ENCODE peak calls at places on chromosomes 2 and 18, in eight cellular contexts. C, I, Q, S, D, V, O and A are unnamed samples.

GRCh38 chr18:55249572-55249971 is 290.3 kb upstream of the CCDC68 start:
- DNase-seq in C (no peak), I (no peak), Q (no peak), S (no peak), D (peak), V (no peak), O (no peak), A (no peak)

GRCh38 chr2:184611221-184612085 is 13.1 kb downstream of the ZNF804A start:
- DNase-seq in C (peak), I (no peak), Q (no peak), S (peak), D (no peak), V (no peak), O (no peak), A (no peak)

GRCh38 chr18:50970006-50970405 is 2.2 kb downstream of the ELAC1 start:
- DNase-seq in C (no peak), I (no peak), Q (no peak), S (no peak), D (no peak), V (no peak), O (no peak), A (no peak)

GRCh38 chr2:95007822-95008221 is 17.7 kb upstream of the MAL start:
- DNase-seq in C (no peak), I (no peak), Q (no peak), S (no peak), D (no peak), V (no peak), O (no peak), A (no peak)

GRCh38 chr18:7784171-7784570 is 217.1 kb downstream of the PTPRM start:
- DNase-seq in C (no peak), I (no peak), Q (no peak), S (no peak), D (no peak), V (peak), O (no peak), A (no peak)

GRCh38 chr18:61543518-61543917 is 210.3 kb downstream of the CDH20 start:
- DNase-seq in C (no peak), I (no peak), Q (no peak), S (no peak), D (no peak), V (no peak), O (no peak), A (no peak)

GRCh38 chr2:120875431-120875830 is 139.8 kb downstream of the GLI2 start:
- DNase-seq in C (no peak), I (no peak), Q (no peak), S (no peak), D (no peak), V (no peak), O (no peak), A (peak)

GRCh38 chr18:70420151-70420898 is 131.5 kb downstream of the SOCS6 start:
- DNase-seq in C (peak), I (no peak), Q (no peak), S (peak), D (no peak), V (no peak), O (no peak), A (peak)

GRCh38 chr18:40851014-40851429 is 1104.0 kb upstream of the PIK3C3 start:
- DNase-seq in C (peak), I (no peak), Q (no peak), S (peak), D (no peak), V (no peak), O (no peak), A (no peak)

GRCh38 chr2:105450495-105450894 is 51.6 kb upstream of the FHL2 start:
- DNase-seq in C (no peak), I (no peak), Q (no peak), S (no peak), D (no peak), V (no peak), O (no peak), A (no peak)

GRCh38 chr2:154978244-154978643 is 279.7 kb downstream of the KCNJ3 start:
- DNase-seq in C (no peak), I (no peak), Q (no peak), S (no peak), D (no peak), V (no peak), O (no peak), A (peak)

GRCh38 chr2:47034973-47035609 is 119.5 kb upstream of the MCFD2 start:
- DNase-seq in C (no peak), I (no peak), Q (no peak), S (no peak), D (peak), V (no peak), O (peak), A (no peak)

GRCh38 chr2:152715854-152716428 is 1.3 kb downstream of the PRPF40A start:
- DNase-seq in C (peak), I (peak), Q (no peak), S (peak), D (no peak), V (peak), O (no peak), A (no peak)

GRCh38 chr18:49691177-49691608 is 122.1 kb downstream of the ACAA2 start:
- DNase-seq in C (peak), I (no peak), Q (peak), S (peak), D (no peak), V (no peak), O (no peak), A (peak)

GRCh38 chr2:176676257-176676570 is 407.0 kb downstream of the MTX2 start:
- DNase-seq in C (no peak), I (no peak), Q (no peak), S (no peak), D (no peak), V (no peak), O (no peak), A (no peak)

GRCh38 chr2:164896226-164896625 is 54.6 kb upstream of the COBLL1 start:
- DNase-seq in C (peak), I (no peak), Q (no peak), S (peak), D (no peak), V (no peak), O (no peak), A (no peak)

GRCh38 chr2:54054271-54054670 is 61.1 kb upstream of the ACYP2 start:
- DNase-seq in C (no peak), I (no peak), Q (no peak), S (no peak), D (peak), V (no peak), O (no peak), A (no peak)

DNA sequence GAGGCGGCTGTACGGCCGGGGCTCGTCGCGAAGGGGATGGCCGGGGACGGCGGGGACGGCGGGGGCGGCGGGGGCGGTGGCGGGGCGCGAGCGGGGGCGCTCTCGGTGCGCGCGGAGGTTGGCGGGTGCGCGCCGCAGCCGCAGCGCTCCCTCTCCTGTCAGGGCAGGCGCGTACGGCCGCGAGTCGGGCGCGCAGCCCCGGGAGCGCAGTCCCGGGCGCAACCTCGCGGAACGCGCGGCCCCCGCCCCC is 296 bp upstream of the GRHL1 start:
- DNase-seq in C (no peak), I (no peak), Q (no peak), S (no peak), D (no peak), V (no peak), O (no peak), A (no peak)
- TF ChIP-seq CTCF in C (no peak), I (no peak), Q (no peak), S (no peak), D (no peak), V (no peak), O (no peak), A (no peak)

GRCh38 chr2:219010873-219011272 is 17.7 kb upstream of the CRYBA2 start:
- DNase-seq in C (no peak), I (no peak), Q (no peak), S (no peak), D (no peak), V (no peak), O (no peak), A (no peak)

GRCh38 chr2:219009294-219009693 is 16.1 kb upstream of the CRYBA2 start:
- DNase-seq in C (no peak), I (no peak), Q (no peak), S (no peak), D (no peak), V (no peak), O (no peak), A (no peak)

GRCh38 chr2:219010162-219010756 is 17.0 kb upstream of the CRYBA2 start:
- DNase-seq in C (peak), I (no peak), Q (no peak), S (no peak), D (peak), V (peak), O (no peak), A (no peak)
- TF ChIP-seq CTCF in C (peak), I (peak), Q (no peak), S (peak), D (peak), V (peak), O (peak), A (peak)

GRCh38 chr2:28117104-28117596 is 226.6 kb downstream of the BABAM2 start:
- DNase-seq in C (no peak), I (no peak), Q (no peak), S (no peak), D (no peak), V (no peak), O (no peak), A (no peak)

GRCh38 chr2:28119631-28120030 is 229.1 kb downstream of the BABAM2 start:
- DNase-seq in C (no peak), I (no peak), Q (no peak), S (no peak), D (no peak), V (no peak), O (no peak), A (no peak)
- TF ChIP-seq CTCF in C (no peak), I (no peak), Q (no peak), S (no peak), D (no peak), V (no peak), O (no peak), A (no peak)

GRCh38 chr2:108215794-108216211 is 24.0 kb upstream of the SULT1C3 start:
- DNase-seq in C (peak), I (no peak), Q (no peak), S (peak), D (peak), V (peak), O (no peak), A (no peak)
- TF ChIP-seq CTCF in C (peak), I (no peak), Q (peak), S (peak), D (peak), V (peak), O (no peak), A (peak)

GRCh38 chr2:101697794-101698418 is 399 bp downstream of the MAP4K4 start:
- DNase-seq in C (no peak), I (peak), Q (no peak), S (peak), D (no peak), V (no peak), O (peak), A (no peak)

GRCh38 chr2:101699191-101699938 is 1.9 kb downstream of the MAP4K4 start:
- DNase-seq in C (no peak), I (peak), Q (no peak), S (no peak), D (no peak), V (no peak), O (peak), A (no peak)

GRCh38 chr2:101696272-101697123 is 1.0 kb upstream of the MAP4K4 start:
- DNase-seq in C (peak), I (no peak), Q (no peak), S (peak), D (no peak), V (peak), O (no peak), A (no peak)

GRCh38 chr2:101698419-101699190 is 1.1 kb downstream of the MAP4K4 start:
- DNase-seq in C (peak), I (peak), Q (no peak), S (peak), D (no peak), V (no peak), O (no peak), A (no peak)

GRCh38 chr2:101697124-101697793 is at the start of gene MAP4K4:
- DNase-seq in C (peak), I (peak), Q (peak), S (peak), D (peak), V (peak), O (peak), A (no peak)
- TF ChIP-seq CTCF in C (peak), I (no peak), Q (peak), S (peak), D (no peak), V (peak), O (no peak), A (peak)

GRCh38 chr2:38959938-38960608 is 70.4 kb downstream of the ARHGEF33 start:
- DNase-seq in C (peak), I (peak), Q (peak), S (peak), D (peak), V (peak), O (peak), A (no peak)
- TF ChIP-seq CTCF in C (no peak), I (no peak), Q (peak), S (peak), D (peak), V (no peak), O (no peak), A (no peak)